ENCODE peak calls at places on chromosomes 4 and X, in ten cellular contexts. Q, W, I, N, Z, K, Y, D, T and C are unnamed samples.

GRCh38 chr4:84958434-84958833 is 8.1 kb downstream of the WDFY3 start:
- DNase-seq in Q (no peak), W (no peak), I (no peak), N (no peak), Z (no peak), K (no peak), Y (no peak), D (no peak), T (no peak), C (no peak)

GRCh38 chr4:159384619-159385018 is 281.7 kb downstream of the RAPGEF2 start:
- DNase-seq in Q (no peak), W (no peak), I (no peak), N (no peak), Z (no peak), K (no peak), Y (no peak), D (no peak), T (no peak), C (peak)

GRCh38 chr4:119508281-119508680 is 120.3 kb downstream of the PDE5A start:
- DNase-seq in Q (no peak), W (no peak), I (no peak), N (no peak), Z (no peak), K (no peak), Y (no peak), D (peak), T (peak), C (no peak)

GRCh38 chrX:29690061-29690460 is 525.3 kb upstream of the MAGEB2 start:
- DNase-seq in Q (no peak), W (no peak), I (no peak), N (no peak), Z (no peak), K (peak), Y (no peak), D (peak), T (peak), C (peak)

GRCh38 chr4:135770505-135770904 is 1568.9 kb upstream of the PABPC4L start:
- DNase-seq in Q (no peak), W (no peak), I (no peak), N (no peak), Z (no peak), K (no peak), Y (no peak), D (no peak), T (no peak), C (no peak)

GRCh38 chrX:137034508-137034872 is 695 bp upstream of the GPR101 start:
- DNase-seq in Q (no peak), W (no peak), I (no peak), N (no peak), Z (no peak), K (no peak), Y (no peak), D (no peak), T (no peak), C (no peak)

GRCh38 chrX:65866146-65866545 is 173.7 kb downstream of the VSIG4 start:
- DNase-seq in Q (no peak), W (no peak), I (no peak), N (no peak), Z (no peak), K (no peak), Y (no peak), D (no peak), T (no peak), C (no peak)

GRCh38 chr4:58191086-58191485 is 1080.9 kb upstream of the IGFBP7 start:
- DNase-seq in Q (no peak), W (no peak), I (no peak), N (no peak), Z (no peak), K (no peak), Y (no peak), D (no peak), T (no peak), C (no peak)

GRCh38 chrX:3527166-3527565 is 180.7 kb upstream of the MXRA5 start:
- DNase-seq in Q (no peak), W (no peak), I (no peak), N (no peak), Z (no peak), K (peak), Y (no peak), D (peak), T (no peak), C (no peak)

GRCh38 chrX:7270018-7270417 is 122.1 kb upstream of the PUDP start:
- DNase-seq in Q (no peak), W (no peak), I (no peak), N (no peak), Z (no peak), K (peak), Y (no peak), D (no peak), T (no peak), C (no peak)

GRCh38 chr4:4427478-4427870 is 40.6 kb downstream of the NSG1 start:
- DNase-seq in Q (no peak), W (peak), I (no peak), N (no peak), Z (no peak), K (no peak), Y (no peak), D (peak), T (no peak), C (peak)

GRCh38 chr4:162117051-162117450 is 46.7 kb downstream of the FSTL5 start:
- DNase-seq in Q (no peak), W (no peak), I (no peak), N (no peak), Z (no peak), K (no peak), Y (no peak), D (no peak), T (no peak), C (no peak)

GRCh38 chr4:139556735-139557505 is 901 bp upstream of the SETD7 start:
- DNase-seq in Q (peak), W (no peak), I (peak), N (peak), Z (peak), K (no peak), Y (no peak), D (peak), T (no peak), C (peak)
- H3K4me3 ChIP-seq in Q (peak), W (peak), I (peak), N (peak), Z (peak), K (peak), Y (peak), D (peak), T (peak), C (peak)

GRCh38 chrX:13013353-13014110 is 30.9 kb downstream of the FAM9C start:
- DNase-seq in Q (peak), W (no peak), I (no peak), N (peak), Z (peak), K (peak), Y (peak), D (no peak), T (no peak), C (no peak)
- H3K4me3 ChIP-seq in Q (peak), W (no peak), I (no peak), N (no peak), Z (no peak), K (no peak), Y (no peak), D (no peak), T (no peak), C (no peak)

GRCh38 chrX:54045563-54046228 is 1.4 kb upstream of the PHF8 start:
- DNase-seq in Q (no peak), W (no peak), I (no peak), N (no peak), Z (no peak), K (no peak), Y (no peak), D (no peak), T (no peak), C (no peak)
- H3K4me3 ChIP-seq in Q (peak), W (no peak), I (no peak), N (no peak), Z (no peak), K (no peak), Y (no peak), D (no peak), T (no peak), C (no peak)

GRCh38 chr4:151716324-151716723 is 44.5 kb downstream of the GATB start:
- DNase-seq in Q (no peak), W (no peak), I (no peak), N (no peak), Z (no peak), K (no peak), Y (no peak), D (no peak), T (no peak), C (no peak)

GRCh38 chr4:151715881-151716280 is 44.9 kb downstream of the GATB start:
- DNase-seq in Q (no peak), W (no peak), I (no peak), N (no peak), Z (no peak), K (no peak), Y (no peak), D (no peak), T (no peak), C (no peak)

GRCh38 chr4:151719045-151719743 is 41.6 kb downstream of the GATB start:
- DNase-seq in Q (no peak), W (no peak), I (no peak), N (no peak), Z (no peak), K (no peak), Y (no peak), D (no peak), T (no peak), C (peak)

GRCh38 chr4:151717909-151718613 is 42.7 kb downstream of the GATB start:
- DNase-seq in Q (no peak), W (no peak), I (no peak), N (no peak), Z (no peak), K (peak), Y (no peak), D (peak), T (no peak), C (no peak)

GRCh38 chr4:151717271-151717670 is 43.5 kb downstream of the GATB start:
- DNase-seq in Q (no peak), W (no peak), I (no peak), N (no peak), Z (no peak), K (no peak), Y (no peak), D (no peak), T (no peak), C (no peak)
- H3K4me3 ChIP-seq in Q (no peak), W (no peak), I (no peak), N (no peak), Z (no peak), K (no peak), Y (no peak), D (no peak), T (no peak), C (no peak)

DNA sequence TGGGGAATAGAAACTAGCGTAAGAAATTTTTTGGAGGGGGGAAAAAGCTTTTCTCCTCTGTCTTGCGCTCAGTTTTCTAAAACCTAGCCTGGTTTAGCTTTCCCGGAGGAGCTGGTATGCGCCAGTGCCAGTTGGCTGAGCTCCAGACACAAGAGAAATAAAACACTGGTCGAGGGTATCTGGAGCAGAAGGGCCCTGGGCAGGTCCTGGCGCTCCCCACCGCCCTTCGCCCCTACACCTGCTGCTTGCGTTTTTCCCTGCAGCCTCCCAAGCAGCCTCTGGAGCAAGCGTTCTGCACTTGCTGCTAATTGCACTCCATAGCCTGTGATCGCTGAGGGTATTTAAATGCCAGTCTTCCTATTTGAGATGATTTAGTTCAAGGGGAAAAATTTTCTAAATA is 816 bp downstream of the EREG start:
- DNase-seq in Q (no peak), W (no peak), I (no peak), N (no peak), Z (no peak), K (peak), Y (peak), D (peak), T (no peak), C (no peak)
- H3K4me3 ChIP-seq in Q (no peak), W (no peak), I (no peak), N (peak), Z (peak), K (peak), Y (peak), D (peak), T (peak), C (peak)

GRCh38 chr4:70759627-70760026 is 37.9 kb downstream of the RUFY3 start:
- DNase-seq in Q (no peak), W (no peak), I (no peak), N (no peak), Z (no peak), K (no peak), Y (no peak), D (no peak), T (no peak), C (no peak)

GRCh38 chr4:70754990-70755688 is 33.4 kb downstream of the RUFY3 start:
- DNase-seq in Q (peak), W (no peak), I (no peak), N (no peak), Z (no peak), K (no peak), Y (no peak), D (no peak), T (no peak), C (no peak)

GRCh38 chr4:70754470-70754869 is 32.7 kb downstream of the RUFY3 start:
- DNase-seq in Q (peak), W (no peak), I (no peak), N (no peak), Z (no peak), K (no peak), Y (no peak), D (no peak), T (no peak), C (no peak)

GRCh38 chr4:70761276-70761816 is 39.6 kb downstream of the RUFY3 start:
- DNase-seq in Q (no peak), W (no peak), I (no peak), N (no peak), Z (no peak), K (peak), Y (no peak), D (no peak), T (peak), C (no peak)

DNA sequence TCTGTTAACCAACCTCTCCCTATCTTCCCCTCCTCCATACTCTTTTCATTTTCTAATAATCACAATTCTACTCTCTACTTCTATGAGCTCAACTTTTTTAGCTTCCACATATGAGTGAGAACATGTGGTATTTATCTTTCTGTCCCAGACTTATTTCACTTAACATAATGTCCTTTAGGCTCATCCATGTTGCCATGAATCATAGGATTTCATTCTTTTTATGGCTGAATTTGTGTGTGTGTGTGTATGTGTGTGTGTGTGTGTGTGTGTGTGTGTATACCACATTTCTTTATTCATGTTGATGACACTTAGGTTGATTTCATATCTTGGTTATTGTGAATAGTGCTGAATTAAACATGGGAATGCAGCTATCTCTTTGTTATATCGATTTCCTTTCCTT is 37.4 kb downstream of the RUFY3 start:
- DNase-seq in Q (no peak), W (no peak), I (no peak), N (no peak), Z (no peak), K (peak), Y (no peak), D (no peak), T (peak), C (no peak)
- H3K4me3 ChIP-seq in Q (no peak), W (no peak), I (no peak), N (no peak), Z (peak), K (no peak), Y (no peak), D (peak), T (no peak), C (no peak)